ENCODE peak calls at places on chromosomes 16 and 17, in seven cellular contexts. U is psoas muscle; Z is CD8-positive, alpha-beta T cell; I is left lung; J is Panc1; P is fibroblast of lung; K is H1. W is an unnamed sample.
A peak's percentile ranks its signal among the peaks of the same experiment; 100 is the strongest.

GRCh38 chr17:652310-652709 is 62.3 kb downstream of the VPS53 start:
- DNase-seq in U (peak; percentile 90), Z (no peak), I (no peak), J (no peak), P (peak; percentile 41), K (no peak), W (peak; percentile 81)

GRCh38 chr17:64492481-64493109 is 4.3 kb downstream of the POLG2 start:
- DNase-seq in U (no peak), Z (no peak), I (no peak), J (no peak), P (no peak), K (no peak), W (no peak)

GRCh38 chr17:61568219-61569072 is 22.6 kb downstream of the NACA2 start:
- DNase-seq in U (no peak), Z (no peak), I (no peak), J (peak; percentile 85), P (no peak), K (no peak), W (no peak)

GRCh38 chr17:31488264-31488981 is 96.9 kb downstream of the RAB11FIP4 start:
- DNase-seq in U (no peak), Z (peak; percentile 31), I (peak; percentile 87), J (no peak), P (no peak), K (no peak), W (no peak)

GRCh38 chr17:59487161-59487873 is 78.1 kb upstream of the DHX40 start:
- DNase-seq in U (no peak), Z (no peak), I (no peak), J (no peak), P (no peak), K (no peak), W (peak; percentile 53)

GRCh38 chr17:72502111-72502939 is 381.5 kb downstream of the SOX9 start:
- DNase-seq in U (no peak), Z (no peak), I (no peak), J (no peak), P (peak; percentile 84), K (no peak), W (no peak)

GRCh38 chr16:62665269-62665668 is 629.0 kb upstream of the CDH8 start:
- DNase-seq in U (no peak), Z (no peak), I (no peak), J (no peak), P (no peak), K (peak; percentile 31), W (no peak)

GRCh38 chr16:81283044-81283443 is 31.7 kb upstream of the GAN start:
- DNase-seq in U (no peak), Z (no peak), I (no peak), J (no peak), P (no peak), K (no peak), W (no peak)

GRCh38 chr16:87259431-87259830 is 57.8 kb downstream of the C16orf95 start:
- DNase-seq in U (no peak), Z (no peak), I (no peak), J (no peak), P (no peak), K (no peak), W (no peak)

GRCh38 chr16:19696961-19697360 is 21.1 kb downstream of the KNOP1 start:
- DNase-seq in U (no peak), Z (no peak), I (no peak), J (no peak), P (no peak), K (no peak), W (no peak)

GRCh38 chr17:48961516-48962233 is 6.7 kb downstream of the GIP start:
- DNase-seq in U (no peak), Z (no peak), I (no peak), J (no peak), P (peak; percentile 76), K (no peak), W (no peak)

GRCh38 chr16:57349212-57350031 is 9.2 kb upstream of the CCL22 start:
- DNase-seq in U (no peak), Z (peak; percentile 27), I (no peak), J (no peak), P (no peak), K (no peak), W (no peak)

GRCh38 chr17:57986841-57987581 is 1.0 kb downstream of the VEZF1 start:
- DNase-seq in U (peak; percentile 35), Z (peak; percentile 55), I (peak; percentile 86), J (no peak), P (peak; percentile 89), K (no peak), W (peak; percentile 75)

GRCh38 chr17:73980517-73980916 is 223.0 kb upstream of the RPL38 start:
- DNase-seq in U (no peak), Z (no peak), I (no peak), J (no peak), P (no peak), K (no peak), W (no peak)

GRCh38 chr16:61653544-61653943 is 382.7 kb downstream of the CDH8 start:
- DNase-seq in U (no peak), Z (no peak), I (no peak), J (no peak), P (no peak), K (no peak), W (no peak)

GRCh38 chr16:3065069-3065741 is at the start of gene IL32:
- DNase-seq in U (peak; percentile 48), Z (peak; percentile 62), I (no peak), J (no peak), P (peak; percentile 47), K (no peak), W (peak; percentile 83)

GRCh38 chr17:49157784-49158183 is 25.2 kb downstream of the B4GALNT2 start:
- DNase-seq in U (no peak), Z (no peak), I (no peak), J (no peak), P (no peak), K (no peak), W (no peak)

GRCh38 chr16:68377667-68378420 is 67.0 kb downstream of the PRMT7 start:
- DNase-seq in U (no peak), Z (no peak), I (peak; percentile 62), J (no peak), P (peak; percentile 33), K (no peak), W (no peak)

DNA sequence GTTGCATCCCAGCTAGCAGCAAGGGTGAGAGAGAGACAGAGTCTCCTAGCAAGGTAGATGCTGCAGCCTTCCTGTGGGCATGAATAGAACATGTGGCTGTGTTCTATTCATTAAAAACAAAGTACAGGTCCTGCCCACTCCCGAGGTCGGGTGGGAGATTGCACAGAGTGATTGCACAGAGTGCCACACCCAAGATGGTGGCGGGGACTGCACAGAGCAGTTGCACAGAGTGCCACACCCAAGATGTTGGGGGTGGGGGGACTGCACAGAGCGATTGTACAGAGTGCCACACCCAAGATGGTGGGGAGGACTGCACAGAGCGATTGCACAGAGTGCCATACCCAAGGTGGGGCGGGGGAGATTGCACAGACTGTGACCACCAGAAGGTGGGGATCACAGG is 410.8 kb upstream of the EEF2KMT start:
- DNase-seq in U (no peak), Z (no peak), I (no peak), J (no peak), P (no peak), K (no peak), W (no peak)
- H3K9me3 ChIP-seq in U (no peaks in the 10 kb centered on the region), Z (no peaks in the 10 kb centered on the region), I (no peaks in the 10 kb centered on the region), J (no peaks in the 10 kb centered on the region), P (no peaks in the 10 kb centered on the region), K (no peaks in the 10 kb centered on the region), W (no peaks in the 10 kb centered on the region)

DNA sequence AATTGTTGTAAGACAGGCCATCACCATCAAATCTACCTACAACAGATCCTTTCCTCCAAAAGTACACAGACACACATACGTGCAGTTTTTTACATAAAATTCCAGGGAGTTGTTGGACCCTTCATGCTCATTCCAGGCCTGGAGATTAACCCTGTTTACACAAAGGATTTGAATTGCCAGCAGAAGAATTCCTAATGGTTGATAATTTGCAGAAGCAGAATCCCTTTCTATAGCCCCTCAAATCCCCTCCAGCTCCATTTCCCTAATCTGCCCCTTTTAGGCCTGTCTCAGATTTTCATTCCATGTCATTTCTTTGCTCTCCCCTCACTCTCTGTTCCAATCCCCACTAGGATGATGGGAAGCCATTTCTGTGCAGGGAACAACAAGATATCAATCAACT is 102.9 kb upstream of the TOX3 start:
- DNase-seq in U (no peak), Z (no peak), I (no peak), J (no peak), P (no peak), K (no peak), W (no peak)
- H3K4me1 ChIP-seq in U (no peaks in the 10 kb centered on the region), Z (no peaks in the 10 kb centered on the region), I (no peaks in the 10 kb centered on the region), J (no peaks in the 10 kb centered on the region), P (no peaks in the 10 kb centered on the region), K (peaks cover 4% of the 10 kb centered on the region), W (no peaks in the 10 kb centered on the region)

GRCh38 chr16:88369447-88370008 is 13.2 kb upstream of the ZNF469 start:
- DNase-seq in U (peak; percentile 1), Z (peak; percentile 15), I (peak; percentile 47), J (no peak), P (no peak), K (no peak), W (no peak)
- H3K9me3 ChIP-seq in U (no peaks in the 10 kb centered on the region), Z (no peaks in the 10 kb centered on the region), I (no peaks in the 10 kb centered on the region), J (no peaks in the 10 kb centered on the region), P (no peaks in the 10 kb centered on the region), K (no peaks in the 10 kb centered on the region), W (no peaks in the 10 kb centered on the region)

DNA sequence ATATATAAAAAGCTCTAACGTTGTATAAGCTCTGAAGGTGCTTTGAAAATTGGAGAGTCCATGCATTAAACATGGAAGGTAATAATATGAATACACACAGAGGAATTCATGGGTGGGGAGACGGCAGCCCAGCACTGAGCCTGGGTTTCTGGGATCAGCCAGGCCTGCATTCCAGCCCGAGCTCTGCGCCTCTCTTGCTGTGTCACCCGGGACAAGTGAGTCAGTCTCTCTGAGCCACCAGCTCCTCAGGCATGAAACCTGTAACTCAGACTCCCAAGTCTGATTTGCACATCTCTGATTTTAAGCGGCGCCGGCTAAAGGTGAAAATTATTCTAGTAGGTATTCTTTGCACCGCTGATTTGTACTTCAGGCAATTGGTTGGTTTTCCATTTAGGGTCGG is 238.8 kb downstream of the MRTFB start:
- DNase-seq in U (no peak), Z (no peak), I (no peak), J (no peak), P (peak; percentile 83), K (no peak), W (no peak)
- H3K4me1 ChIP-seq in U (peaks cover 61% of the 10 kb centered on the region), Z (peaks cover 36% of the 10 kb centered on the region), I (no peaks in the 10 kb centered on the region), J (peaks cover 73% of the 10 kb centered on the region), P (peaks cover 26% of the 10 kb centered on the region), K (peaks cover 43% of the 10 kb centered on the region), W (peaks cover 40% of the 10 kb centered on the region)

GRCh38 chr16:84390131-84390785 is 21.9 kb downstream of the ATP2C2 start:
- DNase-seq in U (no peak), Z (no peak), I (no peak), J (no peak), P (no peak), K (no peak), W (no peak)
- H3K9me3 ChIP-seq in U (no peaks in the 10 kb centered on the region), Z (no peaks in the 10 kb centered on the region), I (no peaks in the 10 kb centered on the region), J (no peaks in the 10 kb centered on the region), P (no peaks in the 10 kb centered on the region), K (no peaks in the 10 kb centered on the region), W (no peaks in the 10 kb centered on the region)

GRCh38 chr17:80769936-80770625 is 221.6 kb upstream of the CHMP6 start:
- DNase-seq in U (no peak), Z (no peak), I (no peak), J (no peak), P (no peak), K (no peak), W (peak; percentile 42)
- H3K4me1 ChIP-seq in U (peaks cover 16% of the 10 kb centered on the region), Z (peaks cover 40% of the 10 kb centered on the region), I (peaks cover 18% of the 10 kb centered on the region), J (no peaks in the 10 kb centered on the region), P (peaks cover 4% of the 10 kb centered on the region), K (peaks cover 6% of the 10 kb centered on the region), W (no peaks in the 10 kb centered on the region)

GRCh38 chr16:35642322-35642835 is 2183.0 kb downstream of the TP53TG3F start:
- DNase-seq in U (no peak), Z (no peak), I (no peak), J (no peak), P (no peak), K (no peak), W (no peak)
- H3K9me3 ChIP-seq in U (no peaks in the 10 kb centered on the region), Z (no peaks in the 10 kb centered on the region), I (no peaks in the 10 kb centered on the region), J (no peaks in the 10 kb centered on the region), P (no peaks in the 10 kb centered on the region), K (peaks cover 75% of the 10 kb centered on the region), W (no peaks in the 10 kb centered on the region)

GRCh38 chr17:78716814-78717393 is 65.2 kb downstream of the CYTH1 start:
- DNase-seq in U (peak; percentile 76), Z (peak; percentile 50), I (peak; percentile 82), J (no peak), P (peak; percentile 43), K (no peak), W (peak; percentile 74)
- H3K4me1 ChIP-seq in U (peaks cover 56% of the 10 kb centered on the region), Z (peaks cover 81% of the 10 kb centered on the region), I (peaks cover 85% of the 10 kb centered on the region), J (peaks cover 51% of the 10 kb centered on the region), P (peaks cover 5% of the 10 kb centered on the region), K (peaks cover 16% of the 10 kb centered on the region), W (peaks cover 27% of the 10 kb centered on the region)